ENCODE peak calls at places on chromosomes 11 and 22, in ten cellular contexts. G, I, S, K, L, Q, N, T, R and W are unnamed samples.
A peak's percentile ranks its signal among the peaks of the same experiment; 100 is the strongest.

GRCh38 chr11:61120865-61121831 is 18.9 kb downstream of the CD5 start:
- DNase-seq in K (peak; percentile 43), S (no peak), R (no peak), Q (no peak), G (no peak), N (no peak), I (no peak), T (peak; percentile 81), L (peak; percentile 72), W (peak; percentile 58)

GRCh38 chr11:105799728-105800462 is 190.0 kb downstream of the GRIA4 start:
- DNase-seq in L (no peak), G (no peak), R (no peak), S (no peak), K (no peak), Q (no peak), I (no peak), T (peak; percentile 9), N (no peak), W (no peak)

GRCh38 chr22:42996646-42997365 is 18.1 kb downstream of the PACSIN2 start:
- DNase-seq in I (no peak), N (no peak), G (no peak), K (peak; percentile 35), T (no peak), S (no peak), Q (no peak), L (no peak), R (no peak), W (no peak)

GRCh38 chr11:128481135-128481534 is 106.2 kb downstream of the ETS1 start:
- DNase-seq in T (no peak), G (no peak), S (no peak), L (no peak), K (peak; percentile 94), Q (no peak), I (no peak), N (no peak), R (no peak), W (no peak)

GRCh38 chr22:33909906-33910305 is 10.4 kb downstream of the LARGE1 start:
- DNase-seq in K (peak; percentile 33), R (no peak), N (no peak), G (no peak), S (no peak), I (no peak), T (no peak), Q (no peak), L (no peak), W (no peak)

GRCh38 chr11:128616158-128616557 is 28.8 kb upstream of the ETS1 start:
- DNase-seq in G (no peak), T (no peak), S (no peak), L (no peak), N (no peak), K (no peak), I (no peak), R (no peak), Q (no peak), W (no peak)

GRCh38 chr22:23158516-23159286 is 13.4 kb downstream of the RAB36 start:
- DNase-seq in T (no peak), I (no peak), N (no peak), L (no peak), G (no peak), Q (no peak), R (no peak), K (no peak), S (no peak), W (no peak)

GRCh38 chr11:41283196-41283930 is 176.1 kb downstream of the LRRC4C start:
- DNase-seq in K (no peak), R (no peak), L (no peak), G (no peak), N (no peak), S (no peak), Q (no peak), T (no peak), I (no peak), W (no peak)

GRCh38 chr11:104668797-104669463 is 229.3 kb downstream of the CASP12 start:
- DNase-seq in I (no peak), L (no peak), Q (no peak), N (no peak), K (peak; percentile 82), T (peak; percentile 52), S (no peak), R (peak; percentile 26), G (no peak), W (no peak)

GRCh38 chr22:35510951-35511350 is 29.7 kb upstream of the RASD2 start:
- DNase-seq in S (no peak), T (no peak), G (no peak), K (no peak), I (no peak), L (no peak), Q (no peak), N (no peak), R (no peak), W (no peak)

GRCh38 chr11:31977343-31977742 is 113.5 kb upstream of the RCN1 start:
- DNase-seq in N (no peak), I (no peak), T (no peak), Q (no peak), R (no peak), K (no peak), G (no peak), L (no peak), S (no peak), W (no peak)

GRCh38 chr11:86869531-86869930 is 69.2 kb downstream of the PRSS23 start:
- DNase-seq in G (no peak), S (no peak), I (no peak), Q (no peak), T (peak; percentile 12), L (no peak), K (no peak), R (no peak), N (no peak), W (no peak)

GRCh38 chr11:1854949-1855885 is 2.3 kb downstream of the LSP1 start:
- DNase-seq in L (no peak), Q (no peak), R (no peak), T (no peak), N (no peak), S (no peak), I (no peak), G (no peak), K (no peak), W (no peak)

GRCh38 chr11:89181111-89181510 is 3.4 kb downstream of the TYR start:
- DNase-seq in K (no peak), S (no peak), R (no peak), I (no peak), L (no peak), T (no peak), Q (no peak), N (no peak), G (no peak), W (no peak)

GRCh38 chr11:47204633-47204989 is 10.2 kb upstream of the DDB2 start:
- DNase-seq in S (no peak), T (peak; percentile 55), G (no peak), Q (no peak), R (no peak), L (no peak), I (no peak), K (peak; percentile 79), N (peak; percentile 4), W (no peak)

GRCh38 chr11:6269994-6270393 is 10.4 kb downstream of the CCKBR start:
- DNase-seq in S (no peak), I (no peak), N (no peak), L (no peak), R (no peak), G (no peak), K (no peak), T (no peak), Q (no peak), W (no peak)

GRCh38 chr11:26820739-26821138 is 98.9 kb upstream of the SLC5A12 start:
- DNase-seq in G (no peak), K (peak; percentile 91), I (no peak), T (no peak), N (no peak), Q (no peak), L (no peak), S (no peak), R (peak; percentile 81), W (no peak)

GRCh38 chr22:23892130-23892529 is 2.1 kb upstream of the MIF start:
- DNase-seq in I (no peak), S (no peak), N (no peak), R (no peak), Q (no peak), G (no peak), L (no peak), T (no peak), K (no peak), W (no peak)

GRCh38 chr11:113082501-113082900 is 121.3 kb downstream of the NCAM1 start:
- DNase-seq in N (no peak), R (no peak), T (no peak), K (no peak), G (no peak), I (no peak), Q (peak; percentile 71), S (no peak), L (no peak), W (no peak)